ENCODE peak calls at places on chromosomes 13 and 19, in five cellular contexts. One of them, this sample, is unnamed. For H3K27me3 and H3K36me3, the result is how much of the 10 kb centered on the place peaks cover.

GRCh38 chr19:41323430-41324125 is 13.6 kb downstream of the CCDC97 start:
- DNase-seq in Peyer's patch: no peak
- DNase-seq in osteoblast: peak
- DNase-seq in kidney epithelial cell: peak
- DNase-seq in right lobe of liver: no peak
- DNase-seq in this sample: peak

GRCh38 chr19:45547965-45548609 is 36.5 kb downstream of the OPA3 start:
- DNase-seq in osteoblast: peak
- DNase-seq in Peyer's patch: peak
- DNase-seq in kidney epithelial cell: no peak
- DNase-seq in right lobe of liver: no peak
- DNase-seq in this sample: peak

GRCh38 chr13:35909837-35910236 is 221.3 kb downstream of the DCLK1 start:
- DNase-seq in Peyer's patch: no peak
- DNase-seq in kidney epithelial cell: no peak
- DNase-seq in osteoblast: no peak
- DNase-seq in right lobe of liver: no peak
- DNase-seq in this sample: peak

GRCh38 chr13:29521336-29521735 is 74.2 kb downstream of the SLC7A1 start:
- DNase-seq in osteoblast: no peak
- DNase-seq in Peyer's patch: peak
- DNase-seq in kidney epithelial cell: no peak
- DNase-seq in right lobe of liver: no peak
- DNase-seq in this sample: no peak

GRCh38 chr19:4304509-4305252 is at the start of gene FSD1:
- DNase-seq in kidney epithelial cell: no peak
- DNase-seq in Peyer's patch: no peak
- DNase-seq in right lobe of liver: no peak
- DNase-seq in osteoblast: peak
- DNase-seq in this sample: peak

GRCh38 chr13:99218545-99218944 is 17.9 kb downstream of the UBAC2 start:
- DNase-seq in right lobe of liver: peak
- DNase-seq in kidney epithelial cell: no peak
- DNase-seq in osteoblast: no peak
- DNase-seq in Peyer's patch: no peak
- DNase-seq in this sample: no peak

GRCh38 chr19:30669329-30670010 is 297.3 kb downstream of the ZNF536 start:
- DNase-seq in right lobe of liver: peak
- DNase-seq in Peyer's patch: peak
- DNase-seq in osteoblast: peak
- DNase-seq in kidney epithelial cell: no peak
- DNase-seq in this sample: peak

GRCh38 chr13:101455863-101456262 is 3.4 kb downstream of the ITGBL1 start:
- DNase-seq in right lobe of liver: no peak
- DNase-seq in Peyer's patch: no peak
- DNase-seq in kidney epithelial cell: peak
- DNase-seq in osteoblast: peak
- DNase-seq in this sample: no peak

GRCh38 chr19:47719047-47719885 is 6.0 kb downstream of the EHD2 start:
- DNase-seq in right lobe of liver: no peak
- DNase-seq in kidney epithelial cell: peak
- DNase-seq in Peyer's patch: no peak
- DNase-seq in osteoblast: peak
- DNase-seq in this sample: peak

DNA sequence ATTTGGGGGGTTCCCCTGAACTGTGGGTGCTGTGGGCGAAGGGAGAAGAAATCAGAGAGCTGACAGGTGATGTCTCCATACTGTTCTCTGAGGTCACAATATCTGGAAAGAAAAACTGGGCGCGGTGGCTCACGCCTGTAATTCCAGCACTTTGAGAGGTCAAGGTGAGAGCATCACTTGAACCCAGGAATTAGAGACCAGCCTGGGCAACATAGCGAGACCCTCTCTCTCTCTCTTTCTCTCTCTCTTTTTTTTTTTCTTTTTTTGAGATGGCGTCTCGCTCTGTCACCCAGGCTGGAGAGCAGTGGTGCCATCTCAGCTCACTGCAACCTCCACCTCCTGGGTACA is 21.9 kb downstream of the IQCN start:
- DNase-seq in osteoblast: no peak
- DNase-seq in Peyer's patch: no peak
- DNase-seq in right lobe of liver: no peak
- DNase-seq in kidney epithelial cell: no peak
- DNase-seq in this sample: no peak
- H3K27me3 ChIP-seq in osteoblast: under half
- H3K27me3 ChIP-seq in Peyer's patch: under half
- H3K27me3 ChIP-seq in right lobe of liver: under half
- H3K27me3 ChIP-seq in kidney epithelial cell: under half
- H3K27me3 ChIP-seq in this sample: under half

DNA sequence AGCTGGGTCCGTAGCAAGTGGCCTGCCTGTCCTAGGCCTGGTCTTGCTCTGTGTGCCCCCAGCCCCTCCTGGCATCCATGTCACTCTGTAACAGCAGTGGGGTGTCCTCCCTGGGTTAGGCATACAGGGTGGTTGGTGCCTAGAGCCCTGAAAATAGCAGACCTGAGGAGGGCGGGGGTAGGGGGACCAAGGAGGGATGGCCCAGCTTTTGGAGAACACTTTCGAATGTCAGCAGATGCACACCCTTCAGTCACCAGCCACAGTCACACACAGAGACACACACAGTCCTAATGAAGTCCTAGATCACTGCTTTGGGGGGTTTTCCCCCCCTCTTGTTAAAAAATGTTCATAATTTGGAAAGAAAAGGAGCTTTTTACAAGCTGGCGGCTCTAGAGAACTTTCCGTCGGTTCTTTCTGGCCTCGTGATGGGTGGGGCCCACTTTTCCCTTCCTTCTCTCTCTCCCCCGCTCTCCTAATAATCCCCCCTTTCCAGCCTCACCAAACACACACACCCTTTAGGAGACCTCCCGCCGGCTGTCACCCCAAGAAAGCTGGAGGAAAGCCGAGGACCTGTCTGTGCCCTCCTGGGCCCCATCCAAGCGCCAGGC is 47.9 kb downstream of the LYL1 start:
- DNase-seq in osteoblast: no peak
- DNase-seq in kidney epithelial cell: no peak
- DNase-seq in Peyer's patch: no peak
- DNase-seq in right lobe of liver: no peak
- DNase-seq in this sample: peak
- H3K36me3 ChIP-seq in osteoblast: under half
- H3K36me3 ChIP-seq in kidney epithelial cell: under half
- H3K36me3 ChIP-seq in Peyer's patch: under half
- H3K36me3 ChIP-seq in right lobe of liver: under half
- H3K36me3 ChIP-seq in this sample: under half

GRCh38 chr19:3142938-3143337 is 7.1 kb downstream of the GNA15 start:
- DNase-seq in kidney epithelial cell: no peak
- DNase-seq in right lobe of liver: no peak
- DNase-seq in Peyer's patch: no peak
- DNase-seq in osteoblast: no peak
- DNase-seq in this sample: no peak
- H3K4me3 ChIP-seq in kidney epithelial cell: no peak
- H3K4me3 ChIP-seq in right lobe of liver: no peak
- H3K4me3 ChIP-seq in Peyer's patch: no peak
- H3K4me3 ChIP-seq in osteoblast: no peak
- H3K4me3 ChIP-seq in this sample: no peak

GRCh38 chr19:50327461-50328256 is 1.5 kb downstream of the KCNC3 start:
- DNase-seq in right lobe of liver: peak
- DNase-seq in osteoblast: peak
- DNase-seq in kidney epithelial cell: no peak
- DNase-seq in Peyer's patch: no peak
- DNase-seq in this sample: peak

GRCh38 chr19:50331187-50332013 is 2.2 kb upstream of the KCNC3 start:
- DNase-seq in right lobe of liver: peak
- DNase-seq in osteoblast: peak
- DNase-seq in kidney epithelial cell: no peak
- DNase-seq in Peyer's patch: no peak
- DNase-seq in this sample: peak

GRCh38 chr19:50330365-50331078 is 1.3 kb upstream of the KCNC3 start:
- DNase-seq in osteoblast: peak
- DNase-seq in kidney epithelial cell: no peak
- DNase-seq in right lobe of liver: peak
- DNase-seq in Peyer's patch: peak
- DNase-seq in this sample: peak

GRCh38 chr19:50328257-50329145 is 676 bp downstream of the KCNC3 start:
- DNase-seq in osteoblast: peak
- DNase-seq in Peyer's patch: peak
- DNase-seq in right lobe of liver: peak
- DNase-seq in kidney epithelial cell: no peak
- DNase-seq in this sample: peak

DNA sequence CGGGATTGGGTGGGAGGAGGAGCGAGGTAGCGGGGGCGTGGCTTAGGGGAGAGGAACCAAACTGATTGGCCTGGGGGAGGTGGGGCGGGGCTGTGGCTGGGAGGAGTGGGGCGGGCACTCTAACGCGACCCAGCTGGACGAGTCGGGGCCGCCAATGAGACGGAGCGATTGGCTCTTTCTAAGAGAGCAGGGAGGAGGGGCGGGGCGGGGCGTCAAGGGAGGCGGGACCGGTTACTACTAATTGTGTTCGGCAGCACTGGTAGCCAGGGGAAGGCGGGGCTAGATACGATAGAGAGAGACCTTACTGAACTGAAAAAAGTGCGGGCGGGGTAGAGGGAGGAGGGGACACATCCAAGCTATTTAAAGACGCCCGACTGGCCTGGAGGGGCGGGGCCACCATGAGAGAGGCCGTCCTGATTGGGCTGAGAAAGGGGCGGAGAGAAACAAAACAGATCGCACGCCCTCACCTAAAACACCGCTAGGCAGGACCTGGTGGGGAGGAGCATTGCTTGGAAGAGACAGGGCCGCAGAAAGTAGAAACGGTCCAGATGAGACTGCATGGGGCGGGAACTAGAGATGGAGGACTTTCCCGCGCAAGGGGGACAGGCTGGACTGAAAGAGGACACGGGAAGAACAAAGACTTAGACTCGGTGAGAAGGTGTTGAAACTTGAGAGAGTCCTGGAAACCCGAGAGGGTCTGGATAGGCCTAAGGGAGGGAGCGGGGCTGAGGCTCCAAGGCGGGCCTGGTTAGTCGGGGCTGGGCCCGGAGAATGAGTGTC is at the start of gene KCNC3:
- DNase-seq in right lobe of liver: peak
- DNase-seq in kidney epithelial cell: peak
- DNase-seq in Peyer's patch: peak
- DNase-seq in osteoblast: peak
- DNase-seq in this sample: peak
- H3K27me3 ChIP-seq in right lobe of liver: under half
- H3K27me3 ChIP-seq in kidney epithelial cell: half or more
- H3K27me3 ChIP-seq in Peyer's patch: under half
- H3K27me3 ChIP-seq in osteoblast: half or more
- H3K27me3 ChIP-seq in this sample: under half

GRCh38 chr19:10552596-10553053 is 8.9 kb downstream of the ATG4D start:
- DNase-seq in osteoblast: peak
- DNase-seq in Peyer's patch: peak
- DNase-seq in kidney epithelial cell: no peak
- DNase-seq in right lobe of liver: no peak
- DNase-seq in this sample: peak

GRCh38 chr19:10553943-10554381 is 10.3 kb downstream of the ATG4D start:
- DNase-seq in osteoblast: peak
- DNase-seq in kidney epithelial cell: no peak
- DNase-seq in Peyer's patch: no peak
- DNase-seq in right lobe of liver: no peak
- DNase-seq in this sample: peak

GRCh38 chr19:10551698-10552301 is 8.1 kb downstream of the ATG4D start:
- DNase-seq in osteoblast: peak
- DNase-seq in right lobe of liver: no peak
- DNase-seq in Peyer's patch: no peak
- DNase-seq in kidney epithelial cell: no peak
- DNase-seq in this sample: peak

GRCh38 chr19:10554760-10555612 is 10.8 kb downstream of the KRI1 start:
- DNase-seq in kidney epithelial cell: no peak
- DNase-seq in osteoblast: no peak
- DNase-seq in Peyer's patch: no peak
- DNase-seq in right lobe of liver: no peak
- DNase-seq in this sample: peak

DNA sequence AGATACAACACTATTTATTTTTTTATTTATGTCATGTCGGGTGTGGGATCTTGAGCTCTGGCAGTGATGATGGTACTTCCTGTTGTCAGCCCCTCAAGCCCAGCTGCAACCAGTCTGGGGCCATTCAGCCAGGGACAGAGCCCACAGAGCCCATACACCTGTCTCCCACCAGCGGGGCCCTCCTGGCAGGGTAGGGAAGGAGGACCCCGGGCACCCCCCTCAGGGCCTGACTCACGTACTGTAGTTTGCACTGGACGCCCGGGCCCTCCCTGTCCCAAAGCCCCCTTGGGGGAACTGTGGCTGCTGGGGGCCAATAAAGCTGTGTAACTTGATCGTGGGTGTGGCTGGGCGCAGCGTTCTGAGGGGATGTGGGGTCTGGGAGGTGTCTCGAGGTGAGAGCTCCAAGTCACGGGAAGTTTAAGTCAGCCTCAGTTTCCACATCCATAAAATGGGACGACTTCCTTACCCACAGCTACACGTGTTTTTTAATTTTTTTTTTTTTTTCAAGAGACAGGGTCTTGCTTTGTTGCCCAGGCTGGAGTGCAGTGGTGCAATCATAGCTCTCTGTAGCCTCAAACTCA is 9.5 kb downstream of the ATG4D start:
- DNase-seq in osteoblast: peak
- DNase-seq in right lobe of liver: no peak
- DNase-seq in kidney epithelial cell: no peak
- DNase-seq in Peyer's patch: no peak
- DNase-seq in this sample: peak
- H3K36me3 ChIP-seq in osteoblast: under half
- H3K36me3 ChIP-seq in right lobe of liver: under half
- H3K36me3 ChIP-seq in kidney epithelial cell: under half
- H3K36me3 ChIP-seq in Peyer's patch: under half
- H3K36me3 ChIP-seq in this sample: under half

This sample was measured in H7.